ENCODE peak calls at places on chromosome 22, in four cellular contexts. One of them, this sample, is unnamed.
A peak's percentile ranks its signal among the peaks of the same experiment; 100 is the strongest.

GRCh38 chr22:24945430-24945829 is 1.1 kb downstream of the LHFPL7 start:
- DNase-seq in fibroblast of pulmonary artery: no peak
- DNase-seq in brain microvascular endothelial cell: no peak
- DNase-seq in fibroblast of lung: no peak
- DNase-seq in this sample: no peak

GRCh38 chr22:27377501-27377900 is 424.1 kb downstream of the MN1 start:
- DNase-seq in brain microvascular endothelial cell: no peak
- DNase-seq in fibroblast of lung: no peak
- DNase-seq in fibroblast of pulmonary artery: no peak
- DNase-seq in this sample: no peak

GRCh38 chr22:27598792-27599191 is 202.8 kb downstream of the MN1 start:
- DNase-seq in fibroblast of pulmonary artery: no peak
- DNase-seq in brain microvascular endothelial cell: no peak
- DNase-seq in fibroblast of lung: no peak
- DNase-seq in this sample: no peak

GRCh38 chr22:46087816-46088277 is 62.5 kb upstream of the PPARA start:
- DNase-seq in fibroblast of pulmonary artery: peak; percentile 91
- DNase-seq in fibroblast of lung: peak; percentile 95
- DNase-seq in brain microvascular endothelial cell: peak; percentile 90
- DNase-seq in this sample: peak; percentile 85

GRCh38 chr22:20419664-20419951 is 18.0 kb downstream of the SCARF2 start:
- DNase-seq in fibroblast of lung: no peak
- DNase-seq in brain microvascular endothelial cell: no peak
- DNase-seq in fibroblast of pulmonary artery: no peak
- DNase-seq in this sample: no peak

GRCh38 chr22:23847991-23848864 is 9.4 kb upstream of the DERL3 start:
- DNase-seq in fibroblast of lung: no peak
- DNase-seq in fibroblast of pulmonary artery: no peak
- DNase-seq in brain microvascular endothelial cell: no peak
- DNase-seq in this sample: no peak

GRCh38 chr22:47695176-47695575 is 932.7 kb downstream of the TBC1D22A start:
- DNase-seq in fibroblast of pulmonary artery: no peak
- DNase-seq in brain microvascular endothelial cell: no peak
- DNase-seq in fibroblast of lung: no peak
- DNase-seq in this sample: no peak

GRCh38 chr22:24183321-24184031 is 2.2 kb downstream of the SUSD2 start:
- DNase-seq in fibroblast of pulmonary artery: no peak
- DNase-seq in brain microvascular endothelial cell: no peak
- DNase-seq in fibroblast of lung: no peak
- DNase-seq in this sample: no peak

GRCh38 chr22:37757663-37758062 is 50.1 kb upstream of the GCAT start:
- DNase-seq in fibroblast of lung: no peak
- DNase-seq in fibroblast of pulmonary artery: no peak
- DNase-seq in brain microvascular endothelial cell: no peak
- DNase-seq in this sample: no peak

GRCh38 chr22:30821863-30822215 is 127.2 kb downstream of the OSBP2 start:
- DNase-seq in brain microvascular endothelial cell: no peak
- DNase-seq in fibroblast of pulmonary artery: no peak
- DNase-seq in fibroblast of lung: no peak
- DNase-seq in this sample: no peak

GRCh38 chr22:40603088-40603605 is 33.4 kb downstream of the MRTFA start:
- DNase-seq in fibroblast of lung: peak; percentile 64
- DNase-seq in fibroblast of pulmonary artery: peak; percentile 63
- DNase-seq in brain microvascular endothelial cell: peak; percentile 55
- DNase-seq in this sample: peak; percentile 71

GRCh38 chr22:31244044-31244942 is 32.2 kb downstream of the LIMK2 start:
- DNase-seq in fibroblast of pulmonary artery: peak; percentile 81
- DNase-seq in fibroblast of lung: peak; percentile 61
- DNase-seq in brain microvascular endothelial cell: peak; percentile 92
- DNase-seq in this sample: peak; percentile 82

GRCh38 chr22:25749420-25750169 is 7.6 kb downstream of the MYO18B start:
- DNase-seq in fibroblast of lung: no peak
- DNase-seq in brain microvascular endothelial cell: no peak
- DNase-seq in fibroblast of pulmonary artery: no peak
- DNase-seq in this sample: no peak

GRCh38 chr22:40413873-40414272 is 43.5 kb downstream of the SGSM3 start:
- DNase-seq in fibroblast of lung: no peak
- DNase-seq in brain microvascular endothelial cell: no peak
- DNase-seq in fibroblast of pulmonary artery: no peak
- DNase-seq in this sample: no peak

GRCh38 chr22:24083361-24083760 is 72.3 kb downstream of the CABIN1 start:
- DNase-seq in fibroblast of lung: no peak
- DNase-seq in fibroblast of pulmonary artery: no peak
- DNase-seq in brain microvascular endothelial cell: no peak
- DNase-seq in this sample: no peak

GRCh38 chr22:40898850-40899357 is 37.0 kb upstream of the DNAJB7 start:
- DNase-seq in brain microvascular endothelial cell: peak; percentile 43
- DNase-seq in fibroblast of pulmonary artery: peak; percentile 73
- DNase-seq in fibroblast of lung: peak; percentile 78
- DNase-seq in this sample: peak; percentile 55

GRCh38 chr22:41354979-41355378 is 26.8 kb upstream of the TEF start:
- DNase-seq in fibroblast of lung: no peak
- DNase-seq in fibroblast of pulmonary artery: no peak
- DNase-seq in brain microvascular endothelial cell: no peak
- DNase-seq in this sample: no peak

GRCh38 chr22:19442166-19442565 is 5.3 kb downstream of the C22orf39 start:
- DNase-seq in fibroblast of pulmonary artery: no peak
- DNase-seq in fibroblast of lung: no peak
- DNase-seq in brain microvascular endothelial cell: no peak
- DNase-seq in this sample: no peak

GRCh38 chr22:45965565-45965962 is 11.4 kb downstream of the WNT7B start:
- DNase-seq in brain microvascular endothelial cell: no peak
- DNase-seq in fibroblast of pulmonary artery: no peak
- DNase-seq in fibroblast of lung: no peak
- DNase-seq in this sample: no peak

GRCh38 chr22:31001124-31001770 is 32.2 kb downstream of the TUG1 start:
- DNase-seq in brain microvascular endothelial cell: no peak
- DNase-seq in fibroblast of pulmonary artery: no peak
- DNase-seq in fibroblast of lung: no peak
- DNase-seq in this sample: no peak

GRCh38 chr22:31106001-31106571 is 1.3 kb downstream of the SELENOM start:
- DNase-seq in brain microvascular endothelial cell: no peak
- DNase-seq in fibroblast of pulmonary artery: no peak
- DNase-seq in fibroblast of lung: no peak
- DNase-seq in this sample: no peak

GRCh38 chr22:20025401-20026203 is 4.7 kb downstream of the TANGO2 start:
- DNase-seq in fibroblast of lung: no peak
- DNase-seq in fibroblast of pulmonary artery: no peak
- DNase-seq in brain microvascular endothelial cell: no peak
- DNase-seq in this sample: no peak

GRCh38 chr22:36334838-36335603 is 52.7 kb downstream of the MYH9 start:
- DNase-seq in fibroblast of lung: peak; percentile 64
- DNase-seq in brain microvascular endothelial cell: no peak
- DNase-seq in fibroblast of pulmonary artery: peak; percentile 61
- DNase-seq in this sample: no peak

GRCh38 chr22:17412232-17412631 is 43.0 kb downstream of the CECR2 start:
- DNase-seq in fibroblast of lung: no peak
- DNase-seq in brain microvascular endothelial cell: no peak
- DNase-seq in fibroblast of pulmonary artery: no peak
- DNase-seq in this sample: no peak

DNA sequence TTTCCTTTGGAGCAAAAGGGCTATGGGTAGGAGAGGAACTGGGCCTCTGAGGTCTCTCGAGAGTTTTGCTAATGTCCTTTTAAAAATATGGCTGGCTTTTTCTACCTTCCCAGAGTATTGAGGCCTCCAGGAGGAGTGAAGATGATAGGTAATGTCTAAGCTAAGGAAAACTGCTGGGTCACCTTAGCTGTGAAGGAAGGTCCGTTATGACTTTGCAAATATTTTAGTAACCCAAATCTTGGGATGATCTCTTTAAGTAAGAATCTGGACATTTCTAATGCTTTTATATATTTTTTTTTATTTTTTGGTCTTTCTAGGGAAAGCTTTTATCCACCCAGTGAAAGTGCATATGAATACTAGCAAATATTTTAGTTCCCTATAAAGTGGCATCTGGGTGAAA is 60.9 kb upstream of the SYN3 start:
- DNase-seq in brain microvascular endothelial cell: no peak
- DNase-seq in fibroblast of lung: no peak
- DNase-seq in fibroblast of pulmonary artery: no peak
- DNase-seq in this sample: no peak
- TF ChIP-seq CTCF in brain microvascular endothelial cell: no peak
- TF ChIP-seq CTCF in fibroblast of lung: no peak
- TF ChIP-seq CTCF in fibroblast of pulmonary artery: no peak
- TF ChIP-seq CTCF in this sample: no peak

GRCh38 chr22:50252081-50253045 is 1.3 kb upstream of the HDAC10 start:
- DNase-seq in brain microvascular endothelial cell: peak; percentile 55
- DNase-seq in fibroblast of lung: peak; percentile 64
- DNase-seq in fibroblast of pulmonary artery: peak; percentile 66
- DNase-seq in this sample: peak; percentile 67

GRCh38 chr22:50253046-50253580 is 2.0 kb upstream of the HDAC10 start:
- DNase-seq in fibroblast of lung: no peak
- DNase-seq in fibroblast of pulmonary artery: no peak
- DNase-seq in brain microvascular endothelial cell: no peak
- DNase-seq in this sample: no peak

GRCh38 chr22:50250555-50251471 is at the start of gene HDAC10:
- DNase-seq in fibroblast of pulmonary artery: peak; percentile 73
- DNase-seq in brain microvascular endothelial cell: peak; percentile 67
- DNase-seq in fibroblast of lung: peak; percentile 72
- DNase-seq in this sample: peak; percentile 76

GRCh38 chr22:50250249-50250554 is 863 bp downstream of the HDAC10 start:
- DNase-seq in fibroblast of pulmonary artery: no peak
- DNase-seq in brain microvascular endothelial cell: no peak
- DNase-seq in fibroblast of lung: no peak
- DNase-seq in this sample: no peak

DNA sequence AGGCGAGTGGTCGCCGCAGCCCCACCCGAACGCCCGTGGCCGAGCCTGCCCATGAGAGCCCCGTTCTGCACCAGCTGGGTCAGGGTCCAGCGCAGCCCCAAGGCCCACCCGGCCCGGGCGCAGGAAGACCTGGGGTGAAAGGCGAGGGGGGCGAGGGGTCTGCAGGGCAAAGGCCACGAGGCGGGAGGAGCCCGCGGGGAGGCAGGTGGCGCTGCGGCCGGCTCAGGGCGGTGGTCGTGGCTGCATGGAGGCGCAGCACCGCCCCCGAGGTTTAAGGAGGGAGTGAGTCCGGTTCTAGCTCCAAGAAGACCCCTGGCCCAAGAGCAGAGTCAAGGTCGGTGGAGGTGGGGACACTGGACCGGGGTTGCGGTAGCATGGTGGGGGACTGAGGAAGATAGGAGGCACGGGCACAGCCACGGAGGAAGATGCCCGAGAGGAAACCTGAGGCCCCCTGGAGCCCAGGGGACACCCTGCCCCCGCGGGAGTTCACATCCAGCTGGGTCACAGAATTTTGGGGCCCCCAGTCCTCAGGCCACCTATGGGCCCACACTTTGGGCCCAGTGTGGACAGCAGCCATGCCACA is 498 bp upstream of the HDAC10 start:
- DNase-seq in fibroblast of lung: no peak
- DNase-seq in fibroblast of pulmonary artery: no peak
- DNase-seq in brain microvascular endothelial cell: no peak
- DNase-seq in this sample: no peak
- TF ChIP-seq CTCF in fibroblast of lung: no peak
- TF ChIP-seq CTCF in fibroblast of pulmonary artery: no peak
- TF ChIP-seq CTCF in brain microvascular endothelial cell: no peak
- TF ChIP-seq CTCF in this sample: no peak

GRCh38 chr22:42801537-42802165 is 55.4 kb downstream of the ARFGAP3 start:
- DNase-seq in brain microvascular endothelial cell: no peak
- DNase-seq in fibroblast of lung: no peak
- DNase-seq in fibroblast of pulmonary artery: no peak
- DNase-seq in this sample: no peak

GRCh38 chr22:42799061-42799460 is 58.0 kb downstream of the ARFGAP3 start:
- DNase-seq in brain microvascular endothelial cell: no peak
- DNase-seq in fibroblast of pulmonary artery: no peak
- DNase-seq in fibroblast of lung: no peak
- DNase-seq in this sample: no peak

GRCh38 chr22:42799462-42800405 is 57.3 kb downstream of the ARFGAP3 start:
- DNase-seq in fibroblast of lung: no peak
- DNase-seq in fibroblast of pulmonary artery: no peak
- DNase-seq in brain microvascular endothelial cell: no peak
- DNase-seq in this sample: no peak

GRCh38 chr22:42803454-42803853 is 53.6 kb downstream of the ARFGAP3 start:
- DNase-seq in fibroblast of lung: no peak
- DNase-seq in brain microvascular endothelial cell: no peak
- DNase-seq in fibroblast of pulmonary artery: no peak
- DNase-seq in this sample: no peak

GRCh38 chr22:42800731-42801536 is 56.1 kb downstream of the ARFGAP3 start:
- DNase-seq in brain microvascular endothelial cell: no peak
- DNase-seq in fibroblast of lung: no peak
- DNase-seq in fibroblast of pulmonary artery: no peak
- DNase-seq in this sample: no peak
- TF ChIP-seq CTCF in brain microvascular endothelial cell: no peak
- TF ChIP-seq CTCF in fibroblast of lung: no peak
- TF ChIP-seq CTCF in fibroblast of pulmonary artery: no peak
- TF ChIP-seq CTCF in this sample: no peak

GRCh38 chr22:38766076-38766777 is 10.4 kb upstream of the SUN2 start:
- DNase-seq in fibroblast of lung: peak; percentile 42
- DNase-seq in brain microvascular endothelial cell: peak; percentile 42
- DNase-seq in fibroblast of pulmonary artery: peak; percentile 68
- DNase-seq in this sample: peak; percentile 30
- TF ChIP-seq CTCF in fibroblast of lung: peak; percentile 90
- TF ChIP-seq CTCF in brain microvascular endothelial cell: peak; percentile 97
- TF ChIP-seq CTCF in fibroblast of pulmonary artery: peak; percentile 96
- TF ChIP-seq CTCF in this sample: peak; percentile 90

This sample was measured in endothelial cell of umbilical vein.